ENCODE peak calls at places on chromosomes 2 and 18, in four cellular contexts. Z is GM23248, Q is uterus, M is left ventricle myocardium inferior. K is an unnamed sample.
A peak's percentile ranks its signal among the peaks of the same experiment; 100 is the strongest.

GRCh38 chr2:52034706-52035105 is 1002.8 kb upstream of the NRXN1 start:
- DNase-seq in M (no peak), Q (no peak), Z (peak; percentile 14), K (no peak)

GRCh38 chr2:220147186-220147585 is 519.8 kb downstream of the SLC4A3 start:
- DNase-seq in Q (no peak), M (no peak), Z (peak; percentile 75), K (no peak)

GRCh38 chr18:10374195-10374594 is 80.2 kb upstream of the APCDD1 start:
- DNase-seq in Z (no peak), Q (no peak), M (no peak), K (no peak)

GRCh38 chr18:37662546-37663339 is 97.1 kb upstream of the CELF4 start:
- DNase-seq in Q (no peak), M (no peak), Z (no peak), K (no peak)

GRCh38 chr2:153476491-153477095 is 2.0 kb downstream of the RPRM start:
- DNase-seq in M (no peak), Z (peak; percentile 6), Q (peak; percentile 26), K (no peak)

GRCh38 chr2:105725388-105725787 is 19.3 kb upstream of the NCK2 start:
- DNase-seq in Q (no peak), M (no peak), Z (no peak), K (no peak)

GRCh38 chr2:164910091-164910899 is 45.0 kb downstream of the SLC38A11 start:
- DNase-seq in Q (no peak), M (no peak), Z (no peak), K (no peak)

GRCh38 chr2:206415618-206416243 is 27.6 kb upstream of the ADAM23 start:
- DNase-seq in M (no peak), Z (no peak), Q (no peak), K (no peak)

GRCh38 chr2:135175177-135175576 is 123.1 kb downstream of the RAB3GAP1 start:
- DNase-seq in M (no peak), Z (no peak), Q (no peak), K (no peak)

GRCh38 chr2:14425869-14426268 is 206.6 kb upstream of the LRATD1 start:
- DNase-seq in M (no peak), Z (no peak), Q (no peak), K (no peak)

GRCh38 chr2:189579585-189579984 is 1.0 kb downstream of the SLC40A1 start:
- DNase-seq in Q (peak; percentile 27), Z (peak; percentile 26), M (no peak), K (no peak)

GRCh38 chr2:100142393-100142792 is at the start of gene AFF3:
- DNase-seq in M (no peak), Q (no peak), Z (no peak), K (no peak)

GRCh38 chr2:70646429-70646828 is 92.8 kb upstream of the TGFA start:
- DNase-seq in Q (no peak), Z (no peak), M (no peak), K (no peak)

GRCh38 chr2:106057206-106057605 is 136.9 kb downstream of the UXS1 start:
- DNase-seq in M (no peak), Z (peak; percentile 12), Q (no peak), K (no peak)

GRCh38 chr18:48724455-48724854 is 185.6 kb downstream of the CTIF start:
- DNase-seq in Z (no peak), Q (no peak), M (no peak), K (no peak)

GRCh38 chr2:166091439-166091838 is 36.4 kb downstream of the SCN1A start:
- DNase-seq in Q (no peak), Z (no peak), M (no peak), K (no peak)

GRCh38 chr2:128626758-128627515 is 308.3 kb upstream of the HS6ST1 start:
- DNase-seq in M (no peak), Q (no peak), Z (peak; percentile 79), K (no peak)

GRCh38 chr2:216626875-216627245 is 6.4 kb upstream of the IGFBP2 start:
- DNase-seq in Q (no peak), M (no peak), Z (no peak), K (no peak)

GRCh38 chr18:38241736-38242135 is 676.1 kb upstream of the CELF4 start:
- DNase-seq in Z (peak; percentile 0), M (no peak), Q (no peak), K (no peak)

GRCh38 chr2:29251406-29251805 is 136.2 kb downstream of the CLIP4 start:
- DNase-seq in M (no peak), Z (no peak), Q (no peak), K (no peak)

GRCh38 chr2:126949775-126950174 is 51.1 kb downstream of the TEX51 start:
- DNase-seq in Q (no peak), Z (no peak), M (no peak), K (no peak)

GRCh38 chr2:85796549-85797262 is 42.9 kb downstream of the ATOH8 start:
- DNase-seq in M (peak; percentile 65), Q (peak; percentile 44), Z (peak; percentile 58), K (no peak)

GRCh38 chr2:239297142-239298125 is 103.4 kb downstream of the HDAC4 start:
- DNase-seq in Z (no peak), Q (peak; percentile 13), M (peak; percentile 11), K (peak; percentile 76)

GRCh38 chr18:75496151-75496550 is 68.6 kb upstream of the SMIM21 start:
- DNase-seq in M (no peak), Z (no peak), Q (no peak), K (no peak)

GRCh38 chr2:135985826-135986393 is 484 bp upstream of the DARS1 start:
- DNase-seq in M (no peak), Q (no peak), Z (no peak), K (no peak)

GRCh38 chr2:150169230-150169629 is 318.2 kb downstream of the RND3 start:
- DNase-seq in M (peak; percentile 32), Q (no peak), Z (peak; percentile 88), K (peak; percentile 24)

GRCh38 chr2:152569186-152569585 is 148.1 kb downstream of the PRPF40A start:
- DNase-seq in Z (no peak), Q (no peak), M (no peak), K (no peak)

GRCh38 chr2:101987832-101988231 is 3.9 kb upstream of the IL1R2 start:
- DNase-seq in Z (peak; percentile 26), M (no peak), Q (no peak), K (no peak)

GRCh38 chr2:4256351-4256750 is 553.0 kb downstream of the DCDC2C start:
- DNase-seq in M (no peak), Q (no peak), Z (no peak), K (no peak)

GRCh38 chr2:223619486-223620129 is 17.4 kb upstream of the SCG2 start:
- DNase-seq in M (no peak), Z (no peak), Q (no peak), K (no peak)

GRCh38 chr18:77123313-77124231 is 9.0 kb downstream of the MBP start:
- DNase-seq in M (no peak), Z (no peak), Q (no peak), K (no peak)
- H3K4me1 ChIP-seq in M (peaks cover 52% of the 10 kb centered on the region), Z (peaks cover 19% of the 10 kb centered on the region), Q (no peaks in the 10 kb centered on the region), K (peaks cover 29% of the 10 kb centered on the region)

GRCh38 chr2:208501217-208501616 is 94.6 kb downstream of the PTH2R start:
- DNase-seq in Z (no peak), M (no peak), Q (no peak), K (no peak)
- H3K27ac ChIP-seq in Z (no peak overlapping the region), M (no peak overlapping the region), Q (no peak overlapping the region), K (no peak overlapping the region)

DNA sequence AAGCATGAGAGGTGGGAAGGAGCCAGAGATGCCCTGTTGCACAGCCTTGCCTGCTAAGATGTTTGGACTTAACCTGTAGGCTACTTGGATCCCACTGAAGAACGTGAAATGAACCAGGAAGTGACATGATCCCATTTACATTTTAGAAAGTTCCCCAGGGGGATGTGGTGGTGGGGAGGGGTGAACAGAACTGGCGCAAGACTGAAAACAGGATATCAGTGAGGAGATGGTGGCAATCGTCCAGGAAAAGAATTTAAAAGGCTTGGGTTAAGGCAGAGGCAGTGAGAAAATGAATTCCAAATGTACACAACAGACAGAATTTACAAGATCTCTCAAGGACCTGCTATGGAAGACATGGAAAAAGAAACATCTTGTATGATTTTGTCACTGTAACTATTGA is 42.3 kb downstream of the SULT1C2 start:
- DNase-seq in Q (no peak), M (no peak), Z (no peak), K (no peak)
- H3K4me1 ChIP-seq in Q (no peaks in the 10 kb centered on the region), M (peaks cover 5% of the 10 kb centered on the region), Z (no peaks in the 10 kb centered on the region), K (no peaks in the 10 kb centered on the region)

DNA sequence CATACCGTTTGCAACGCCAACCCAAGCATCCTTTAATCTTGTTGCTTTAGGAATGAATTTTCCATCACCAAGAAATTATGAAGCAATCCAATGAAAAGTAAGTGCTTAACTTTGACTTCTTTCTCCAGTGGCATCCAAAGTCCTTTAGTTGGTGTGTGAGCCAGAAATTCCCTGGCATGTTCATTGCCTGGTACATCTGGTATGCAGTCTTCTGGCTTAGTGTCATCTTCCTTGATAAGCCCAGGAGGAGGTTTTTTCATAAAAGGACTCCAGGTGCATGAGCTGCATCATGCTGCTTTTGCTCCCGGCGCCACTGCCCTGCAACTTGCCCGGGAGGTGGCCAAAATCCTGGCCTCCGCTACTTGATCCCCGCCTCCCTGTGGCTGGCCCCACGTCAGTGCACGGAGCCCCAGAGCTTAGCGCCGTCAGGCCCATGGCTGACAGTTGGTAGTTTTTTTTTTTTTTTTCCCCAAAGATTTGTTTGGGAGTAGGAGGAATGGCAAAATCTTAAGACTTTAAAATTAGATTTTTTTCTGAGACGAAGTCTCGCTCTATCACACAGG is 58.7 kb downstream of the PUM2 start:
- DNase-seq in Z (no peak), Q (no peak), M (no peak), K (no peak)
- H3K27ac ChIP-seq in Z (peak overlapping the region; percentile 44), Q (no peak overlapping the region), M (no peak overlapping the region), K (no peak overlapping the region)